ENCODE peak calls at places on chromosomes 5 and 9, in six cellular contexts. P, F, W, N, S and R are unnamed samples.

GRCh38 chr5:174166231-174167079 is 120.9 kb downstream of the NSG2 start:
- DNase-seq in P (no peak), F (no peak), W (no peak), N (peak; percentile 76), S (no peak), R (no peak)

GRCh38 chr9:77384406-77384805 is 207.1 kb downstream of the VPS13A start:
- DNase-seq in P (no peak), F (no peak), W (no peak), N (no peak), S (no peak), R (no peak)

GRCh38 chr5:146027746-146028145 is 77.6 kb downstream of the PLAC8L1 start:
- DNase-seq in P (no peak), F (no peak), W (no peak), N (no peak), S (no peak), R (no peak)

GRCh38 chr5:172504736-172505402 is 50.5 kb upstream of the SH3PXD2B start:
- DNase-seq in P (peak; percentile 76), F (no peak), W (peak; percentile 82), N (peak; percentile 13), S (peak; percentile 64), R (peak; percentile 28)

GRCh38 chr9:103661663-103662062 is 432.4 kb upstream of the SMC2 start:
- DNase-seq in P (no peak), F (no peak), W (no peak), N (no peak), S (no peak), R (no peak)

GRCh38 chr5:159814810-159815585 is 101.3 kb upstream of the ADRA1B start:
- DNase-seq in P (no peak), F (no peak), W (no peak), N (no peak), S (no peak), R (no peak)

GRCh38 chr5:174698156-174698555 is 26.2 kb upstream of the MSX2 start:
- DNase-seq in P (no peak), F (no peak), W (no peak), N (peak; percentile 76), S (no peak), R (no peak)

GRCh38 chr9:87077986-87078385 is 130.7 kb upstream of the GAS1 start:
- DNase-seq in P (no peak), F (no peak), W (no peak), N (no peak), S (no peak), R (no peak)

GRCh38 chr5:38871211-38871610 is 25.4 kb downstream of the OSMR start:
- DNase-seq in P (no peak), F (no peak), W (no peak), N (no peak), S (no peak), R (no peak)

GRCh38 chr5:40570408-40571129 is 109.1 kb upstream of the PTGER4 start:
- DNase-seq in P (no peak), F (no peak), W (no peak), N (no peak), S (no peak), R (no peak)

GRCh38 chr5:139787568-139788293 is 7.9 kb upstream of the PSD2 start:
- DNase-seq in P (peak; percentile 85), F (peak; percentile 89), W (peak; percentile 84), N (peak; percentile 97), S (peak; percentile 90), R (peak; percentile 85)

GRCh38 chr5:93359296-93359957 is 221.6 kb downstream of the NR2F1-AS1 start:
- DNase-seq in P (no peak), F (no peak), W (peak; percentile 12), N (no peak), S (no peak), R (no peak)

GRCh38 chr9:86557063-86557766 is 203.0 kb upstream of the TUT7 start:
- DNase-seq in P (no peak), F (no peak), W (no peak), N (no peak), S (no peak), R (no peak)

GRCh38 chr9:88310310-88310980 is 77.8 kb upstream of the SPIN1 start:
- DNase-seq in P (no peak), F (no peak), W (no peak), N (peak; percentile 83), S (no peak), R (no peak)

GRCh38 chr5:129906177-129906887 is 2.1 kb downstream of the CHSY3 start:
- DNase-seq in P (no peak), F (peak; percentile 55), W (peak; percentile 11), N (peak; percentile 70), S (no peak), R (no peak)

GRCh38 chr5:56816546-56817081 is 1.3 kb downstream of the MAP3K1 start:
- DNase-seq in P (peak; percentile 73), F (peak; percentile 69), W (peak; percentile 50), N (peak; percentile 86), S (peak; percentile 45), R (peak; percentile 50)

GRCh38 chr9:96130970-96131369 is 171.0 kb downstream of the HSD17B3 start:
- DNase-seq in P (no peak), F (no peak), W (no peak), N (no peak), S (no peak), R (no peak)

GRCh38 chr9:110543631-110544051 is 35.9 kb downstream of the SVEP1 start:
- DNase-seq in P (peak; percentile 44), F (peak; percentile 47), W (peak; percentile 25), N (peak; percentile 65), S (no peak), R (no peak)

GRCh38 chr9:77648458-77649108 is 461 bp upstream of the GNA14 start:
- DNase-seq in P (peak; percentile 71), F (peak; percentile 74), W (peak; percentile 60), N (peak; percentile 91), S (peak; percentile 64), R (peak; percentile 68)

GRCh38 chr5:114910727-114911126 is 259.0 kb downstream of the TRIM36 start:
- DNase-seq in P (no peak), F (no peak), W (no peak), N (no peak), S (no peak), R (no peak)

GRCh38 chr5:114903767-114904166 is 265.9 kb downstream of the TRIM36 start:
- DNase-seq in P (no peak), F (no peak), W (no peak), N (no peak), S (no peak), R (no peak)

GRCh38 chr5:114909424-114909823 is 260.3 kb downstream of the TRIM36 start:
- DNase-seq in P (no peak), F (no peak), W (no peak), N (no peak), S (no peak), R (no peak)
- H3K9me3 ChIP-seq in P (peaks cover 20% of the 10 kb centered on the region), F (peaks cover 2% of the 10 kb centered on the region), W (no peaks in the 10 kb centered on the region), N (no peaks in the 10 kb centered on the region), S (peaks cover 22% of the 10 kb centered on the region), R (peaks cover 1% of the 10 kb centered on the region)

DNA sequence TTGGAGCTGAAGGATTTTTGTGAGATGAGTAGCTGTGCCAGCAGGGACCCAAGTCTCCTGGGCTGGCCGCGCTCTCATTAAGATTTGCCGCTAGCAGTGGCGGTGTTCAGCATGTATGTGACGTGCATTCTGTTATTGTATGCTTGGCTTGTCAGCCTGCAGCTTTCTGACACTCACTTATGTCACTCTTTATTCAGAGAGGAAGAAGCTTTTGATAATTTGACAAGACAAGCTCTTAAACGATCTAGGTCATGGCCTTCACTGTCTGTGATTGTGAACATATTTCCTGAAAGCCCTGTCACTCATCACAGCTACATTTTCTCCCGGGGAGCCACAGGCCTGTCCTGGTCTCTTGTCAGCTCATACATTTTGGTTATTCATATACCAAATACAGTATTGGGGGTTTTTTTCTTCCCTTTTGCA is 98.2 kb upstream of the GRHPR start:
- DNase-seq in P (no peak), F (no peak), W (no peak), N (no peak), S (no peak), R (no peak)
- H3K4me3 ChIP-seq in P (no peak overlapping the region), F (no peak overlapping the region), W (no peak overlapping the region), N (no peak overlapping the region), S (no peak overlapping the region), R (no peak overlapping the region)

GRCh38 chr5:1268666-1269065 is 26.2 kb downstream of the TERT start:
- DNase-seq in P (no peak), F (no peak), W (no peak), N (no peak), S (no peak), R (no peak)

GRCh38 chr5:1265461-1266455 is 29.1 kb downstream of the TERT start:
- DNase-seq in P (no peak), F (no peak), W (no peak), N (no peak), S (no peak), R (no peak)

GRCh38 chr5:1270426-1270825 is 24.4 kb downstream of the TERT start:
- DNase-seq in P (no peak), F (no peak), W (no peak), N (no peak), S (no peak), R (no peak)

GRCh38 chr5:1266791-1267190 is 28.1 kb downstream of the TERT start:
- DNase-seq in P (no peak), F (no peak), W (no peak), N (no peak), S (no peak), R (no peak)

DNA sequence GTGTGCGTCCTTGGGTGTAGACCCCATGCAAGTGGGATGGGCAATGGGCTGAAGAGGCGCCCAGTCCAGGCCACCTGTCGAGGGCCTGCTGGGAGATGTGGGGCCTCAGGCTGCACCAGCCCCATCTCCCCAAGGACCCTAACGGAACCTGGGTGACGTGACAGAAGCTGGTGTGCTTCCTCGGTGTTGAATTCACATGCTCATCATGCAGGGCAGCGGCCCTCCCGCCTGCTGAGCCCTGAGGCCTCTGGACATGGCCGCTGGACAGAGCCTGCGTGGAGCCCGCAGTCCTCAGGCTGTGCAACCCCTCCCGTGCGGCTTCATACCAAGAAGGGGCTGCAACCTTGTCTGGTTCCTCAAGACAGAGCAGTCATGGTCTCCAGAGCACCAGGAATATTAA is 26.8 kb downstream of the TERT start:
- DNase-seq in P (no peak), F (no peak), W (no peak), N (no peak), S (no peak), R (no peak)
- H3K9me3 ChIP-seq in P (peaks cover 2% of the 10 kb centered on the region), F (no peaks in the 10 kb centered on the region), W (no peaks in the 10 kb centered on the region), N (no peaks in the 10 kb centered on the region), S (peaks cover 9% of the 10 kb centered on the region), R (no peaks in the 10 kb centered on the region)

GRCh38 chr5:135885031-135885430 is 10.6 kb downstream of the IL9 start:
- DNase-seq in P (no peak), F (no peak), W (no peak), N (no peak), S (no peak), R (no peak)
- H3K4me3 ChIP-seq in P (no peak overlapping the region), F (no peak overlapping the region), W (no peak overlapping the region), N (no peak overlapping the region), S (no peak overlapping the region), R (no peak overlapping the region)

GRCh38 chr5:141355641-141356040 is 820 bp downstream of the PCDHGA4 start:
- DNase-seq in P (no peak), F (no peak), W (no peak), N (no peak), S (no peak), R (no peak)
- H3K9me3 ChIP-seq in P (peaks cover 98% of the 10 kb centered on the region), F (peaks cover 41% of the 10 kb centered on the region), W (peaks cover 51% of the 10 kb centered on the region), N (peaks cover 66% of the 10 kb centered on the region), S (peaks cover 98% of the 10 kb centered on the region), R (peaks cover 48% of the 10 kb centered on the region)